ENCODE peak calls at places on chromosomes 4 and X, in four cellular contexts. One of them, this sample, is unnamed.

GRCh38 chr4:1285790-1286553 is 3.7 kb upstream of the MAEA start:
- DNase-seq in activated CD4-positive, CD25-positive, alpha-beta regulatory T cell treated with anti-CD3 and anti-CD28 coated beads, Interleukin-2, amount 50 U/mL, for 72 hours: no peak
- DNase-seq in hepatocyte: peak; percentile 77
- DNase-seq in IMR-90: peak; percentile 9
- DNase-seq in this sample: peak; percentile 10

GRCh38 chr4:110087116-110087708 is 111.2 kb downstream of the ELOVL6 start:
- DNase-seq in activated CD4-positive, CD25-positive, alpha-beta regulatory T cell treated with anti-CD3 and anti-CD28 coated beads, Interleukin-2, amount 50 U/mL, for 72 hours: no peak
- DNase-seq in hepatocyte: peak; percentile 11
- DNase-seq in IMR-90: peak; percentile 83
- DNase-seq in this sample: peak; percentile 80

GRCh38 chrX:152861116-152861515 is 30.3 kb downstream of the NSDHL start:
- DNase-seq in activated CD4-positive, CD25-positive, alpha-beta regulatory T cell treated with anti-CD3 and anti-CD28 coated beads, Interleukin-2, amount 50 U/mL, for 72 hours: no peak
- DNase-seq in hepatocyte: no peak
- DNase-seq in IMR-90: peak; percentile 21
- DNase-seq in this sample: no peak

GRCh38 chrX:18702362-18703195 is 4.9 kb upstream of the PPEF1 start:
- DNase-seq in activated CD4-positive, CD25-positive, alpha-beta regulatory T cell treated with anti-CD3 and anti-CD28 coated beads, Interleukin-2, amount 50 U/mL, for 72 hours: no peak
- DNase-seq in hepatocyte: peak; percentile 38
- DNase-seq in IMR-90: peak; percentile 70
- DNase-seq in this sample: peak; percentile 6

GRCh38 chr4:153792007-153792892 is 3.4 kb upstream of the SFRP2 start:
- DNase-seq in activated CD4-positive, CD25-positive, alpha-beta regulatory T cell treated with anti-CD3 and anti-CD28 coated beads, Interleukin-2, amount 50 U/mL, for 72 hours: no peak
- DNase-seq in hepatocyte: peak; percentile 78
- DNase-seq in IMR-90: no peak
- DNase-seq in this sample: no peak

GRCh38 chrX:1323315-1323714 is 13.3 kb upstream of the IL3RA start:
- DNase-seq in activated CD4-positive, CD25-positive, alpha-beta regulatory T cell treated with anti-CD3 and anti-CD28 coated beads, Interleukin-2, amount 50 U/mL, for 72 hours: peak; percentile 34
- DNase-seq in hepatocyte: peak; percentile 58
- DNase-seq in IMR-90: no peak
- DNase-seq in this sample: peak; percentile 36

GRCh38 chr4:120855307-120856001 is 67.1 kb downstream of the PRDM5 start:
- DNase-seq in activated CD4-positive, CD25-positive, alpha-beta regulatory T cell treated with anti-CD3 and anti-CD28 coated beads, Interleukin-2, amount 50 U/mL, for 72 hours: no peak
- DNase-seq in hepatocyte: no peak
- DNase-seq in IMR-90: no peak
- DNase-seq in this sample: no peak

GRCh38 chr4:83906561-83906960 is 370.7 kb downstream of the GPAT3 start:
- DNase-seq in activated CD4-positive, CD25-positive, alpha-beta regulatory T cell treated with anti-CD3 and anti-CD28 coated beads, Interleukin-2, amount 50 U/mL, for 72 hours: no peak
- DNase-seq in hepatocyte: no peak
- DNase-seq in IMR-90: peak; percentile 43
- DNase-seq in this sample: peak; percentile 7

GRCh38 chrX:107025538-107025937 is 25.5 kb upstream of the MORC4 start:
- DNase-seq in activated CD4-positive, CD25-positive, alpha-beta regulatory T cell treated with anti-CD3 and anti-CD28 coated beads, Interleukin-2, amount 50 U/mL, for 72 hours: no peak
- DNase-seq in hepatocyte: peak; percentile 39
- DNase-seq in IMR-90: peak; percentile 24
- DNase-seq in this sample: peak; percentile 4

GRCh38 chr4:127203561-127204260 is 429.0 kb upstream of the INTU start:
- DNase-seq in activated CD4-positive, CD25-positive, alpha-beta regulatory T cell treated with anti-CD3 and anti-CD28 coated beads, Interleukin-2, amount 50 U/mL, for 72 hours: no peak
- DNase-seq in hepatocyte: no peak
- DNase-seq in IMR-90: peak; percentile 86
- DNase-seq in this sample: peak; percentile 18

GRCh38 chrX:97539970-97540519 is 656.3 kb downstream of the RPA4 start:
- DNase-seq in activated CD4-positive, CD25-positive, alpha-beta regulatory T cell treated with anti-CD3 and anti-CD28 coated beads, Interleukin-2, amount 50 U/mL, for 72 hours: no peak
- DNase-seq in hepatocyte: no peak
- DNase-seq in IMR-90: peak; percentile 2
- DNase-seq in this sample: no peak

GRCh38 chrX:155056877-155057792 is 13.8 kb downstream of the CMC4 start:
- DNase-seq in activated CD4-positive, CD25-positive, alpha-beta regulatory T cell treated with anti-CD3 and anti-CD28 coated beads, Interleukin-2, amount 50 U/mL, for 72 hours: peak; percentile 50
- DNase-seq in hepatocyte: peak; percentile 66
- DNase-seq in IMR-90: peak; percentile 70
- DNase-seq in this sample: peak; percentile 17

GRCh38 chrX:134990475-134991473 is at the start of gene SMIM10:
- DNase-seq in activated CD4-positive, CD25-positive, alpha-beta regulatory T cell treated with anti-CD3 and anti-CD28 coated beads, Interleukin-2, amount 50 U/mL, for 72 hours: peak; percentile 36
- DNase-seq in hepatocyte: peak; percentile 72
- DNase-seq in IMR-90: peak; percentile 79
- DNase-seq in this sample: peak; percentile 51

GRCh38 chrX:15269618-15270521 is at the start of gene ASB9:
- DNase-seq in activated CD4-positive, CD25-positive, alpha-beta regulatory T cell treated with anti-CD3 and anti-CD28 coated beads, Interleukin-2, amount 50 U/mL, for 72 hours: no peak
- DNase-seq in hepatocyte: peak; percentile 74
- DNase-seq in IMR-90: peak; percentile 34
- DNase-seq in this sample: peak; percentile 50

GRCh38 chr4:56078866-56079265 is 130.1 kb downstream of the CEP135 start:
- DNase-seq in activated CD4-positive, CD25-positive, alpha-beta regulatory T cell treated with anti-CD3 and anti-CD28 coated beads, Interleukin-2, amount 50 U/mL, for 72 hours: no peak
- DNase-seq in hepatocyte: no peak
- DNase-seq in IMR-90: no peak
- DNase-seq in this sample: no peak

GRCh38 chr4:76195326-76195725 is 18.3 kb downstream of the SCARB2 start:
- DNase-seq in activated CD4-positive, CD25-positive, alpha-beta regulatory T cell treated with anti-CD3 and anti-CD28 coated beads, Interleukin-2, amount 50 U/mL, for 72 hours: no peak
- DNase-seq in hepatocyte: no peak
- DNase-seq in IMR-90: no peak
- DNase-seq in this sample: no peak

GRCh38 chrX:103861200-103861599 is 29.1 kb upstream of the RAB9B start:
- DNase-seq in activated CD4-positive, CD25-positive, alpha-beta regulatory T cell treated with anti-CD3 and anti-CD28 coated beads, Interleukin-2, amount 50 U/mL, for 72 hours: no peak
- DNase-seq in hepatocyte: no peak
- DNase-seq in IMR-90: no peak
- DNase-seq in this sample: no peak

GRCh38 chrX:22575161-22575845 is 302.6 kb downstream of the CBLL2 start:
- DNase-seq in activated CD4-positive, CD25-positive, alpha-beta regulatory T cell treated with anti-CD3 and anti-CD28 coated beads, Interleukin-2, amount 50 U/mL, for 72 hours: no peak
- DNase-seq in hepatocyte: no peak
- DNase-seq in IMR-90: peak; percentile 26
- DNase-seq in this sample: no peak

GRCh38 chrX:96729868-96730643 is 45.4 kb downstream of the DIAPH2 start:
- DNase-seq in activated CD4-positive, CD25-positive, alpha-beta regulatory T cell treated with anti-CD3 and anti-CD28 coated beads, Interleukin-2, amount 50 U/mL, for 72 hours: no peak
- DNase-seq in hepatocyte: no peak
- DNase-seq in IMR-90: no peak
- DNase-seq in this sample: no peak

GRCh38 chrX:136662104-136662503 is 14.1 kb downstream of the CD40LG start:
- DNase-seq in activated CD4-positive, CD25-positive, alpha-beta regulatory T cell treated with anti-CD3 and anti-CD28 coated beads, Interleukin-2, amount 50 U/mL, for 72 hours: no peak
- DNase-seq in hepatocyte: no peak
- DNase-seq in IMR-90: no peak
- DNase-seq in this sample: no peak

GRCh38 chr4:67333663-67334062 is 211.6 kb downstream of the CENPC start:
- DNase-seq in activated CD4-positive, CD25-positive, alpha-beta regulatory T cell treated with anti-CD3 and anti-CD28 coated beads, Interleukin-2, amount 50 U/mL, for 72 hours: no peak
- DNase-seq in hepatocyte: no peak
- DNase-seq in IMR-90: no peak
- DNase-seq in this sample: no peak

GRCh38 chr4:3519468-3520264 is 12.6 kb downstream of the LRPAP1 start:
- DNase-seq in activated CD4-positive, CD25-positive, alpha-beta regulatory T cell treated with anti-CD3 and anti-CD28 coated beads, Interleukin-2, amount 50 U/mL, for 72 hours: no peak
- DNase-seq in hepatocyte: no peak
- DNase-seq in IMR-90: no peak
- DNase-seq in this sample: no peak

GRCh38 chr4:159770398-159770797 is 667.5 kb downstream of the RAPGEF2 start:
- DNase-seq in activated CD4-positive, CD25-positive, alpha-beta regulatory T cell treated with anti-CD3 and anti-CD28 coated beads, Interleukin-2, amount 50 U/mL, for 72 hours: no peak
- DNase-seq in hepatocyte: no peak
- DNase-seq in IMR-90: no peak
- DNase-seq in this sample: no peak

GRCh38 chr4:41632481-41633073 is 94.6 kb downstream of the LIMCH1 start:
- DNase-seq in activated CD4-positive, CD25-positive, alpha-beta regulatory T cell treated with anti-CD3 and anti-CD28 coated beads, Interleukin-2, amount 50 U/mL, for 72 hours: no peak
- DNase-seq in hepatocyte: no peak
- DNase-seq in IMR-90: no peak
- DNase-seq in this sample: no peak

GRCh38 chr4:37461801-37462200 is 217.3 kb downstream of the NWD2 start:
- DNase-seq in activated CD4-positive, CD25-positive, alpha-beta regulatory T cell treated with anti-CD3 and anti-CD28 coated beads, Interleukin-2, amount 50 U/mL, for 72 hours: no peak
- DNase-seq in hepatocyte: no peak
- DNase-seq in IMR-90: no peak
- DNase-seq in this sample: no peak

This sample was measured in HFFc6.